ENCODE peak calls at places on chromosome 18, in nine cellular contexts. T is stromal cell of bone marrow; Z is NCI-H1930; L is amniotic stem cell; X is stimulated activated naive CD4-positive, alpha-beta T cell; R is dorsolateral prefrontal cortex; U is GM10248; I is ELF-1; K is iris pigment epithelial cell. M is an unnamed sample.

GRCh38 chr18:77448046-77448445 is 198.4 kb downstream of the GALR1 start:
- DNase-seq in U (no peak), K (no peak), T (no peak), Z (no peak), I (no peak), R (no peak), L (no peak), X (no peak), M (no peak)

GRCh38 chr18:49638891-49639557 is 77.2 kb downstream of the LIPG start:
- DNase-seq in I (no peak), K (no peak), L (no peak), U (no peak), X (no peak), R (no peak), T (no peak), Z (no peak), M (no peak)

GRCh38 chr18:21031845-21032244 is 79.8 kb downstream of the ROCK1 start:
- DNase-seq in Z (no peak), U (no peak), X (no peak), R (no peak), K (no peak), I (no peak), T (no peak), L (no peak), M (no peak)

GRCh38 chr18:32177530-32177929 is 12.3 kb upstream of the MEP1B start:
- DNase-seq in R (no peak), K (no peak), X (no peak), I (no peak), L (no peak), U (no peak), Z (no peak), T (no peak), M (no peak)

GRCh38 chr18:11888726-11889125 is 19.4 kb downstream of the MPPE1 start:
- DNase-seq in R (no peak), I (no peak), L (no peak), T (no peak), Z (no peak), U (no peak), X (no peak), K (no peak), M (no peak)

GRCh38 chr18:40534748-40535147 is 1420.3 kb upstream of the PIK3C3 start:
- DNase-seq in X (no peak), Z (no peak), R (no peak), T (no peak), K (peak), I (no peak), L (no peak), U (no peak), M (no peak)

GRCh38 chr18:75101916-75102315 is 107.0 kb downstream of the PTGR3 start:
- DNase-seq in Z (no peak), K (no peak), U (no peak), R (no peak), L (no peak), T (no peak), X (no peak), I (no peak), M (no peak)

GRCh38 chr18:77140439-77141109 is 8.0 kb upstream of the MBP start:
- DNase-seq in U (no peak), X (peak), K (no peak), Z (no peak), T (no peak), R (no peak), I (no peak), L (no peak), M (no peak)

GRCh38 chr18:42414756-42415454 is 459.9 kb downstream of the PIK3C3 start:
- DNase-seq in Z (no peak), X (no peak), R (no peak), U (no peak), L (no peak), I (no peak), T (peak), K (peak), M (no peak)

GRCh38 chr18:2028986-2029385 is 542.3 kb downstream of the METTL4 start:
- DNase-seq in Z (no peak), U (no peak), K (no peak), I (peak), L (no peak), T (no peak), R (no peak), X (no peak), M (no peak)

GRCh38 chr18:62323483-62324354 is 1.4 kb upstream of the TNFRSF11A start:
- DNase-seq in L (no peak), X (no peak), Z (no peak), R (no peak), K (no peak), I (no peak), U (no peak), T (no peak), M (no peak)

GRCh38 chr18:48583568-48583967 is 44.7 kb downstream of the CTIF start:
- DNase-seq in U (no peak), I (no peak), K (no peak), X (no peak), T (no peak), R (peak), Z (no peak), L (no peak), M (no peak)

GRCh38 chr18:80088036-80088435 is 21.0 kb upstream of the ADNP2 start:
- DNase-seq in U (no peak), I (no peak), Z (no peak), R (no peak), X (no peak), L (no peak), T (no peak), K (no peak), M (no peak)

M was measured in glomerular endothelial cell.